ENCODE peak calls at places on chromosomes 7 and 10, in eight cellular contexts. J is T-helper 9 cell, O is nucleus accumbens, T is WERI-Rb-1, Q is DMS153, L is NCI-H2171 treated with DMSO at 0.1 percent for 48 hours, A is adipocyte, N is kidney epithelial cell. S is an unnamed sample.

GRCh38 chr7:4185136-4185535 is 497.0 kb upstream of the FOXK1 start:
- DNase-seq in J (no peak), O (no peak), T (no peak), Q (no peak), L (no peak), A (no peak), N (no peak), S (no peak)

GRCh38 chr10:133335238-133336122 is 1.2 kb downstream of the CALY start:
- DNase-seq in J (peak; percentile 91), O (no peak), T (peak; percentile 65), Q (no peak), L (no peak), A (peak; percentile 74), N (no peak), S (no peak)

GRCh38 chr7:115724400-115725056 is 306.0 kb downstream of the TFEC start:
- DNase-seq in J (no peak), O (no peak), T (no peak), Q (peak; percentile 97), L (peak; percentile 89), A (no peak), N (no peak), S (peak; percentile 34)

GRCh38 chr7:25496394-25497103 is 268.3 kb upstream of the NPVF start:
- DNase-seq in J (no peak), O (no peak), T (no peak), Q (no peak), L (peak; percentile 57), A (no peak), N (no peak), S (no peak)

GRCh38 chr10:91564026-91564425 is 68.8 kb downstream of the PPP1R3C start:
- DNase-seq in J (no peak), O (no peak), T (no peak), Q (no peak), L (no peak), A (no peak), N (no peak), S (no peak)

GRCh38 chr7:116528008-116528789 is 3.4 kb downstream of the CAV1 start:
- DNase-seq in J (no peak), O (no peak), T (no peak), Q (no peak), L (no peak), A (peak; percentile 97), N (peak; percentile 83), S (no peak)

GRCh38 chr7:103551006-103551405 is 105.0 kb upstream of the SLC26A5 start:
- DNase-seq in J (no peak), O (no peak), T (no peak), Q (no peak), L (no peak), A (no peak), N (no peak), S (no peak)

GRCh38 chr7:140005754-140006503 is 56.8 kb downstream of the PARP12 start:
- DNase-seq in J (no peak), O (no peak), T (peak; percentile 46), Q (no peak), L (no peak), A (peak; percentile 9), N (no peak), S (peak; percentile 45)

GRCh38 chr7:116785851-116786250 is 76.5 kb upstream of the CAPZA2 start:
- DNase-seq in J (no peak), O (no peak), T (no peak), Q (no peak), L (no peak), A (no peak), N (no peak), S (no peak)

GRCh38 chr7:154688952-154689351 is 314.0 kb downstream of the PAXIP1 start:
- DNase-seq in J (no peak), O (no peak), T (no peak), Q (no peak), L (no peak), A (no peak), N (no peak), S (no peak)

GRCh38 chr7:44748948-44749731 is 493 bp downstream of the ZMIZ2 start:
- DNase-seq in J (no peak), O (no peak), T (no peak), Q (peak; percentile 20), L (peak; percentile 49), A (peak; percentile 35), N (no peak), S (no peak)

GRCh38 chr10:109529258-109529657 is 394.1 kb downstream of the XPNPEP1 start:
- DNase-seq in J (no peak), O (no peak), T (no peak), Q (no peak), L (no peak), A (no peak), N (no peak), S (no peak)

GRCh38 chr10:97891497-97892167 is 42.0 kb downstream of the GOLGA7B start:
- DNase-seq in J (no peak), O (no peak), T (no peak), Q (peak; percentile 52), L (no peak), A (no peak), N (no peak), S (peak; percentile 11)

S was measured in SHP77.